ENCODE peak calls at places on chromosomes 12 and 14, in nine cellular contexts. Z is PC-3, X is GM20000, Y is AG10803, L is GM10248, K is H1, T is progenitor cell of endocrine pancreas, R is WTC11, D is BE2C. N is an unnamed sample.

GRCh38 chr12:67509987-67510386 is 138.6 kb upstream of the DYRK2 start:
- DNase-seq in Z (no peak), X (no peak), Y (no peak), L (no peak), K (no peak), T (no peak), R (no peak), D (no peak), N (no peak)

GRCh38 chr12:94055528-94055927 is 92.8 kb upstream of the PLXNC1 start:
- DNase-seq in Z (no peak), X (no peak), Y (no peak), L (no peak), K (no peak), T (no peak), R (no peak), D (no peak), N (no peak)

GRCh38 chr12:27999521-27999920 is 27.0 kb upstream of the PTHLH start:
- DNase-seq in Z (peak; percentile 70), X (no peak), Y (peak; percentile 93), L (no peak), K (no peak), T (no peak), R (no peak), D (no peak), N (no peak)

GRCh38 chr12:50103767-50104321 is at the start of gene GPD1:
- DNase-seq in Z (peak; percentile 50), X (no peak), Y (peak; percentile 25), L (no peak), K (no peak), T (peak; percentile 37), R (peak; percentile 48), D (peak; percentile 85), N (no peak)

GRCh38 chr12:69046372-69046771 is 113.4 kb upstream of the CPM start:
- DNase-seq in Z (no peak), X (no peak), Y (peak; percentile 26), L (no peak), K (no peak), T (no peak), R (no peak), D (no peak), N (no peak)

GRCh38 chr12:25796523-25797000 is 161.9 kb upstream of the RASSF8 start:
- DNase-seq in Z (peak; percentile 67), X (no peak), Y (peak; percentile 33), L (no peak), K (no peak), T (no peak), R (no peak), D (no peak), N (no peak)

GRCh38 chr12:49331360-49332222 is 5.4 kb downstream of the C1QL4 start:
- DNase-seq in Z (peak; percentile 66), X (peak; percentile 59), Y (peak; percentile 68), L (peak; percentile 16), K (no peak), T (peak; percentile 50), R (peak; percentile 77), D (peak; percentile 81), N (peak; percentile 66)

GRCh38 chr12:33825986-33826602 is 196.2 kb upstream of the ALG10 start:
- DNase-seq in Z (no peak), X (no peak), Y (no peak), L (no peak), K (no peak), T (no peak), R (no peak), D (no peak), N (no peak)

GRCh38 chr12:89621511-89621910 is 87.1 kb downstream of the ATP2B1 start:
- DNase-seq in Z (no peak), X (no peak), Y (peak; percentile 5), L (no peak), K (no peak), T (no peak), R (no peak), D (no peak), N (no peak)

GRCh38 chr12:89622115-89622514 is 86.5 kb downstream of the ATP2B1 start:
- DNase-seq in Z (no peak), X (no peak), Y (no peak), L (no peak), K (no peak), T (no peak), R (no peak), D (no peak), N (no peak)

GRCh38 chr12:89619764-89620163 is 88.9 kb downstream of the ATP2B1 start:
- DNase-seq in Z (no peak), X (no peak), Y (no peak), L (no peak), K (no peak), T (no peak), R (no peak), D (no peak), N (no peak)

DNA sequence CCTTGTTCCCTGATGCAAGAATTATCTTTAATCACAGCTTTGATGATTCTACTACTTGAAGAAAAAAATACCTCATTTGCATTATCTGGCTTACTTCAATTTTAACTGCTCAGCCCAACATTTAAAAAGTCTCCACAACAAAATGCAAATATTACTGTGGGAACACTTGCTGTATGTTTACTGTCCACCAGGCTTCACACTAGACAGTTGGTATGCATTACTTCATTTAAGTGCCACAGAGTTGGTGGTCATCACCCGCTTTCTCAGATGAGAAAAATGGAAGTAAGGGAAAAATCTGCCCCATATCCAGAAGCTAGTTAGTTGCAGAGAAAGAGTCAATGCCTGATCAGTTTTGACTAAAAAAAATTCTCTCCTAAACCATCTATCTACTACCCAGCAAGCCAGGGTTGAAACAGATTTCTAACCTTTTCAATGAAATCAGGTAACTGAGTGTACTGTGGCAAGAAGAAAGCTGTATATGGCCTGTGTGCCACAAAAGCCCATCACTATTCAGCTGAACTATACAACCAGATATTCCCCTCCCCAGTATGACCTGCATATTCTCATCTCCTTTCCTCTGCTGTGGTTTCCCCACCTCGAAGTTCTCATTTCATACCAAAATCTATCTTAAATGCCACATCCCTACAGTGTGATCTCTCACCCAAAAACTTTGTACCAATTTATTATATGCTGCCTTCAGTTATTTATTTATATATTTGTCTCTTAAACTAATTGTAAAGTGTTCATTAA is 90.3 kb downstream of the ATP2B1 start:
- DNase-seq in Z (no peak), X (no peak), Y (peak; percentile 1), L (no peak), K (no peak), T (no peak), R (no peak), D (no peak), N (no peak)
- TF ChIP-seq CTCF in Z (no peak), X (no peak), Y (no peak), L (no peak), K (no peak), T (no peak), R (no peak), D (peak; percentile 5), N (no peak)

GRCh38 chr12:61956545-61956944 is 303.7 kb upstream of the USP15 start:
- DNase-seq in Z (no peak), X (no peak), Y (no peak), L (no peak), K (no peak), T (no peak), R (no peak), D (no peak), N (no peak)
- TF ChIP-seq CTCF in Z (no peak), X (no peak), Y (no peak), L (no peak), K (no peak), T (no peak), R (no peak), D (no peak), N (no peak)

DNA sequence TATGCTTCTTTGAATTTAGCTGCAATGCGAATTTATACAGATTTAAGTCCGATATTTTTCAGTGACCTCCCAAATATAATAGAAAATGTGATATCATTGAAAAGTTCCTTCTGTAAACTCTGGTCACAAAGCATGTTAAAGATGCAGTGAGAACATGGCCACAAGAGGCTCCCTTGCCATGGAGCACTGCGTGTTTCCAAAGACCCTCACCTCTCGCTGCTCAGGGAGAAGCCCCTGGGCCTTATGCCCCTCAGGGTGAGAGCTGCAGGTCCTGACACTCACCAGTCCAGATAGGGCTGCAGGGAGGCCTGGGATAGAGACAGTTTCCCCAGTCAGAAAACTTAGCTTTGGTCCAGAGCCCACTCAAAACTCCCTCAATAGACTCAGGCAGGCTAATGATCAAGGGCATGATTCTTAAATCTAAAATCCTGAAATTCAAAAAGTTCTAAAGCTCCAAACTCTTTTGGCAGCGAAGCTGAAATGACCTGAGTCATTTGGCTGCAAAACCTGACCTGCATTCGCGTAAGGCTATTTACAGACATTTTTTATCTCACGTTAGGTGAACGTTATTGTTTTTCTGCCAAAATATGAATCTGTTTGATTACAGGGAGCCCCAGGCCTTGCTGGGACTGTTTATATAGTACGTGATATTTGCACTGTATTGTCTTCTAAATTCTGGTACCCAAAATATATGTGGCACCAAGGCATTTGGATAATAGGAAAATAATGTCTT is 67.8 kb downstream of the CAPZA3 start:
- DNase-seq in Z (no peak), X (no peak), Y (no peak), L (no peak), K (peak; percentile 19), T (no peak), R (peak; percentile 46), D (peak; percentile 17), N (no peak)
- TF ChIP-seq CTCF in Z (peak; percentile 25), X (no peak), Y (no peak), L (no peak), K (peak; percentile 30), T (peak; percentile 63), R (no peak), D (peak; percentile 56), N (no peak)

GRCh38 chr14:55309154-55309553 is 37.9 kb downstream of the FBXO34 start:
- DNase-seq in Z (no peak), X (no peak), Y (no peak), L (no peak), K (no peak), T (no peak), R (no peak), D (no peak), N (no peak)

GRCh38 chr14:55314449-55314848 is 43.2 kb downstream of the FBXO34 start:
- DNase-seq in Z (no peak), X (no peak), Y (no peak), L (no peak), K (no peak), T (no peak), R (no peak), D (no peak), N (no peak)

GRCh38 chr14:55306938-55307589 is 35.8 kb downstream of the FBXO34 start:
- DNase-seq in Z (no peak), X (no peak), Y (no peak), L (no peak), K (no peak), T (no peak), R (no peak), D (no peak), N (no peak)

GRCh38 chr14:55313480-55313879 is 42.3 kb downstream of the FBXO34 start:
- DNase-seq in Z (no peak), X (no peak), Y (no peak), L (no peak), K (no peak), T (no peak), R (no peak), D (no peak), N (no peak)

DNA sequence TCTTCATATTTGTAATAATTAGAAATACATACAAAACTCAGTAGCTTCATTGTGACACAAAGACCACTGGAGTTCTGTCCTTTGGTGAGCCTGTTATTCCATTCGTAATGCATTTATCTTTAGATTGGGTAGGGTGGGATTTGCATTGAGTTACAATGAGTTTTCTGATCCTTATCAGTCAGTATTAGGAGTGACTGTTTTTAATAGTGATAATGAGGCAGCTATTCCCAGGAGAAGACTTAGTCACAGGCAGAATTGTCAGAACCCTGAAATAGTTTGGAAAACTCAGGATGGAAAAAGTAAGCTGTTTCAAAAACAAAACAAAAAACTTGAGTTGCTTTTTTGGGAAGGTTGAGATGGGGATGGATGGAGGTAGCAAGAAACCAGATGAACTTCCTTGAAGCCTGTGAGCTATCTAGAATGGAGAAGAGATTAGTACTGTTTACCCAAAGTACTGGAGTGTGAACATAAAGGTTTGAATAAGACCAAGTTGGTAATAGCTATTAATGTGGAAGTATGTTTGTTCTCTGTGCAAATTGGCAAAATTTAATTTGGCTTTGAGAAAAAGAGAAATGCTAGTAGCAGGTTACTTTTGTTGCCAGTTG is 38.6 kb downstream of the FBXO34 start:
- DNase-seq in Z (no peak), X (no peak), Y (no peak), L (no peak), K (no peak), T (no peak), R (no peak), D (no peak), N (no peak)
- TF ChIP-seq CTCF in Z (no peak), X (no peak), Y (no peak), L (no peak), K (no peak), T (no peak), R (no peak), D (no peak), N (no peak)